ENCODE peak calls at places on chromosomes 13 and 19, in five cellular contexts. G, C, Z, R and U are unnamed samples.

GRCh38 chr13:109243311-109243951 is 543.0 kb downstream of the IRS2 start:
- DNase-seq in G (peak), C (no peak), Z (no peak), R (no peak), U (no peak)

GRCh38 chr19:17107546-17108452 is 32.2 kb downstream of the MYO9B start:
- DNase-seq in G (peak), C (no peak), Z (no peak), R (peak), U (no peak)

GRCh38 chr19:58007285-58007684 is 4.7 kb upstream of the ZNF606 start:
- DNase-seq in G (no peak), C (no peak), Z (no peak), R (no peak), U (no peak)

GRCh38 chr13:30577381-30577780 is 40.3 kb upstream of the USPL1 start:
- DNase-seq in G (peak), C (peak), Z (peak), R (no peak), U (no peak)

GRCh38 chr13:60150538-60150937 is 13.2 kb downstream of the DIAPH3 start:
- DNase-seq in G (no peak), C (no peak), Z (no peak), R (no peak), U (no peak)

GRCh38 chr19:4326837-4327251 is 11.8 kb downstream of the STAP2 start:
- DNase-seq in G (no peak), C (no peak), Z (no peak), R (no peak), U (peak)

GRCh38 chr19:1684573-1684912 is 32.1 kb upstream of the TCF3 start:
- DNase-seq in G (no peak), C (no peak), Z (no peak), R (no peak), U (no peak)

GRCh38 chr13:39577833-39578232 is 25.2 kb downstream of the LHFPL6 start:
- DNase-seq in G (no peak), C (no peak), Z (no peak), R (no peak), U (no peak)

GRCh38 chr19:35318679-35319448 is 10.1 kb upstream of the CD22 start:
- DNase-seq in G (peak), C (no peak), Z (no peak), R (peak), U (no peak)

GRCh38 chr19:17505218-17505617 is 6.2 kb upstream of the PGLS start:
- DNase-seq in G (no peak), C (no peak), Z (no peak), R (no peak), U (no peak)

GRCh38 chr19:49006905-49007304 is 10.0 kb downstream of the LHB start:
- DNase-seq in G (no peak), C (no peak), Z (no peak), R (no peak), U (no peak)

GRCh38 chr13:18235172-18235571 is 946.5 kb downstream of the TUBA3C start:
- DNase-seq in G (no peak), C (no peak), Z (no peak), R (no peak), U (no peak)

GRCh38 chr13:18964942-18965341 is 216.7 kb downstream of the TUBA3C start:
- DNase-seq in G (no peak), C (no peak), Z (no peak), R (no peak), U (no peak)

GRCh38 chr19:48918801-48919247 is 14.7 kb upstream of the DHDH start:
- DNase-seq in G (no peak), C (no peak), Z (no peak), R (no peak), U (peak)

GRCh38 chr19:48873476-48874308 is 1.5 kb downstream of the PPP1R15A start:
- DNase-seq in G (peak), C (peak), Z (peak), R (no peak), U (no peak)

GRCh38 chr19:37304190-37304883 is 66.6 kb upstream of the ZNF527 start:
- DNase-seq in G (no peak), C (peak), Z (no peak), R (peak), U (peak)

GRCh38 chr13:24233351-24233901 is 72.9 kb downstream of the SPATA13 start:
- DNase-seq in G (peak), C (no peak), Z (no peak), R (no peak), U (no peak)